ENCODE peak calls at places on chromosomes 2 and 18, in seven cellular contexts. L is neuronal stem cell, D is mesendoderm, Q is IMR-90, C is mesenchymal stem cell, I is H9, Z is H1. T is an unnamed sample.
A peak's percentile ranks its signal among the peaks of the same experiment; 100 is the strongest.

GRCh38 chr2:231371430-231372054 is 24.0 kb upstream of the B3GNT7 start:
- DNase-seq in L (no peak), D (no peak), Q (no peak), C (no peak), I (no peak), Z (no peak), T (no peak)

GRCh38 chr18:13136689-13137040 is 81.9 kb upstream of the LDLRAD4 start:
- DNase-seq in L (no peak), D (no peak), Q (no peak), C (no peak), I (peak; percentile 58), Z (peak; percentile 58), T (no peak)

GRCh38 chr2:100747996-100748615 is 71.8 kb upstream of the NPAS2 start:
- DNase-seq in L (no peak), D (no peak), Q (no peak), C (no peak), I (no peak), Z (no peak), T (no peak)

GRCh38 chr18:67243799-67244587 is 272.5 kb downstream of the DSEL start:
- DNase-seq in L (no peak), D (no peak), Q (peak; percentile 16), C (peak; percentile 25), I (no peak), Z (no peak), T (no peak)

GRCh38 chr2:121489284-121489683 is 41.4 kb upstream of the RNU4ATAC start:
- DNase-seq in L (no peak), D (no peak), Q (peak; percentile 68), C (peak; percentile 36), I (no peak), Z (no peak), T (no peak)

GRCh38 chr18:59662008-59662701 is 35.1 kb downstream of the CCBE1 start:
- DNase-seq in L (no peak), D (no peak), Q (peak; percentile 72), C (peak; percentile 36), I (no peak), Z (no peak), T (peak; percentile 28)

GRCh38 chr2:30514861-30515435 is 67.9 kb downstream of the LCLAT1 start:
- DNase-seq in L (no peak), D (no peak), Q (no peak), C (no peak), I (no peak), Z (no peak), T (no peak)

GRCh38 chr2:83602753-83603152 is 856.3 kb downstream of the SUCLG1 start:
- DNase-seq in L (no peak), D (peak; percentile 52), Q (no peak), C (no peak), I (peak; percentile 32), Z (no peak), T (no peak)

GRCh38 chr2:240569998-240570530 is 1.8 kb downstream of the RNPEPL1 start:
- DNase-seq in L (no peak), D (no peak), Q (no peak), C (no peak), I (no peak), Z (peak; percentile 40), T (no peak)

GRCh38 chr2:7037340-7038333 is 120.4 kb downstream of the RNF144A start:
- DNase-seq in L (peak; percentile 41), D (peak; percentile 75), Q (peak; percentile 54), C (peak; percentile 63), I (peak; percentile 76), Z (peak; percentile 81), T (peak; percentile 79)

GRCh38 chr2:85989288-85989865 is 100.6 kb upstream of the ST3GAL5 start:
- DNase-seq in L (no peak), D (no peak), Q (no peak), C (no peak), I (peak; percentile 5), Z (no peak), T (peak; percentile 91)
- H3K27ac ChIP-seq in L (no peak overlapping the region), D (no peak overlapping the region), Q (no peak overlapping the region), C (no peak overlapping the region), I (no peak overlapping the region), Z (no peak overlapping the region), T (no peak overlapping the region)

GRCh38 chr2:105557021-105557420 is 158.2 kb upstream of the FHL2 start:
- DNase-seq in L (no peak), D (no peak), Q (no peak), C (no peak), I (peak; percentile 5), Z (no peak), T (no peak)
- H3K4ac ChIP-seq in L (no peak overlapping the region), D (no peak overlapping the region), Q (no peak overlapping the region), C (no peak overlapping the region), I (no peak overlapping the region), Z (no peak overlapping the region), T (no peak overlapping the region)

GRCh38 chr2:239114119-239114581 is 266.3 kb downstream of the TWIST2 start:
- DNase-seq in L (no peak), D (peak; percentile 45), Q (peak; percentile 35), C (peak; percentile 35), I (no peak), Z (no peak), T (no peak)
- H3K27ac ChIP-seq in L (no peak overlapping the region), D (no peak overlapping the region), Q (no peak overlapping the region), C (peak overlapping the region; percentile 64), I (no peak overlapping the region), Z (no peak overlapping the region), T (no peak overlapping the region)

GRCh38 chr2:176507736-176508135 is 238.5 kb downstream of the MTX2 start:
- DNase-seq in L (no peak), D (peak; percentile 77), Q (no peak), C (no peak), I (no peak), Z (no peak), T (no peak)
- H3K4ac ChIP-seq in L (no peak overlapping the region), D (no peak overlapping the region), Q (no peak overlapping the region), C (no peak overlapping the region), I (no peak overlapping the region), Z (no peak overlapping the region), T (no peak overlapping the region)

T was measured in trophoblast cell.